ENCODE peak calls at places on chromosomes 1 and 21, in six cellular contexts. U is brain microvascular endothelial cell; J is hippocampal formation; Q is activated CD8-positive, alpha-beta memory T cell treated with anti-CD3 and anti-CD28 coated beads for 4 hours; H is AG09319; E is A549. O is an unnamed sample.

GRCh38 chr1:38527373-38527966 is 332.1 kb downstream of the RRAGC start:
- DNase-seq in U (no peak), J (no peak), Q (peak), H (no peak), E (no peak), O (peak)

GRCh38 chr1:15305366-15305765 is 58.3 kb downstream of the FHAD1 start:
- DNase-seq in U (peak), J (no peak), Q (no peak), H (no peak), E (no peak), O (no peak)

GRCh38 chr1:16207318-16208269 is 4.9 kb downstream of the ARHGEF19 start:
- DNase-seq in U (no peak), J (no peak), Q (no peak), H (no peak), E (no peak), O (no peak)

GRCh38 chr21:38505654-38506523 is 7.6 kb upstream of the ERG start:
- DNase-seq in U (peak), J (no peak), Q (no peak), H (peak), E (peak), O (peak)

GRCh38 chr1:89425056-89425455 is 61.2 kb downstream of the GBP6 start:
- DNase-seq in U (no peak), J (no peak), Q (no peak), H (no peak), E (no peak), O (peak)

GRCh38 chr1:6519491-6519934 is 28.0 kb upstream of the PLEKHG5 start:
- DNase-seq in U (no peak), J (no peak), Q (no peak), H (no peak), E (no peak), O (no peak)

GRCh38 chr1:201791051-201791774 is 37.7 kb upstream of the IPO9 start:
- DNase-seq in U (no peak), J (peak), Q (no peak), H (no peak), E (no peak), O (no peak)

GRCh38 chr1:99661780-99662179 is 15.9 kb downstream of the PALMD start:
- DNase-seq in U (no peak), J (no peak), Q (no peak), H (no peak), E (no peak), O (no peak)

GRCh38 chr1:114145504-114146160 is 8.0 kb downstream of the SYT6 start:
- DNase-seq in U (no peak), J (no peak), Q (no peak), H (no peak), E (no peak), O (no peak)

GRCh38 chr1:49104575-49104974 is 327.9 kb upstream of the BEND5 start:
- DNase-seq in U (no peak), J (no peak), Q (no peak), H (no peak), E (no peak), O (no peak)

GRCh38 chr1:203271962-203272632 is 33.2 kb upstream of the BTG2 start:
- DNase-seq in U (no peak), J (no peak), Q (no peak), H (no peak), E (no peak), O (no peak)

O was measured in small intestine.